ENCODE peak calls at places on chromosome 14, in six cellular contexts. X, J, V, I, Z and M are unnamed samples.
A peak's percentile ranks its signal among the peaks of the same experiment; 100 is the strongest.

GRCh38 chr14:35807131-35807961 is 1.7 kb downstream of the RALGAPA1 start:
- DNase-seq in Z (no peak), J (no peak), I (no peak), V (peak; percentile 14), X (no peak), M (no peak)

GRCh38 chr14:26960049-26960688 is 362.3 kb upstream of the NOVA1 start:
- DNase-seq in I (no peak), V (no peak), Z (no peak), X (no peak), J (no peak), M (no peak)

GRCh38 chr14:92770454-92770853 is 22.0 kb upstream of the LGMN start:
- DNase-seq in X (no peak), I (no peak), Z (no peak), V (no peak), J (no peak), M (no peak)

GRCh38 chr14:52315355-52315718 is 1.2 kb downstream of the PTGER2 start:
- DNase-seq in X (no peak), I (no peak), V (no peak), J (no peak), Z (no peak), M (no peak)

GRCh38 chr14:85366226-85366625 is 163.7 kb upstream of the FLRT2 start:
- DNase-seq in Z (no peak), V (no peak), X (no peak), J (no peak), I (no peak), M (no peak)

GRCh38 chr14:88546621-88547385 is 8.0 kb downstream of the PTPN21 start:
- DNase-seq in Z (no peak), V (no peak), I (no peak), J (no peak), X (no peak), M (no peak)

GRCh38 chr14:35114036-35114435 is 7.8 kb downstream of the PPP2R3C start:
- DNase-seq in X (no peak), J (no peak), I (no peak), V (peak; percentile 61), Z (no peak), M (no peak)

GRCh38 chr14:73743431-73743931 is 29.3 kb upstream of the PNMA1 start:
- DNase-seq in J (no peak), Z (peak; percentile 70), I (no peak), V (no peak), X (peak; percentile 93), M (peak; percentile 79)

GRCh38 chr14:36477266-36477665 is 42.8 kb downstream of the NKX2-1 start:
- DNase-seq in J (no peak), V (no peak), I (no peak), X (no peak), Z (no peak), M (no peak)

GRCh38 chr14:83485591-83485990 is 1951.9 kb upstream of the SEL1L start:
- DNase-seq in X (no peak), V (peak; percentile 5), Z (no peak), J (no peak), I (no peak), M (no peak)

GRCh38 chr14:96681826-96682225 is 115.4 kb upstream of the VRK1 start:
- DNase-seq in J (no peak), Z (no peak), I (no peak), X (no peak), V (no peak), M (no peak)

GRCh38 chr14:30193791-30194407 is 266.3 kb upstream of the PRKD1 start:
- DNase-seq in V (peak; percentile 94), J (no peak), X (no peak), I (no peak), Z (no peak), M (no peak)

GRCh38 chr14:88613552-88614010 is 50.7 kb downstream of the ZC3H14 start:
- DNase-seq in I (no peak), J (no peak), Z (no peak), X (no peak), V (peak; percentile 3), M (no peak)

GRCh38 chr14:61887628-61888027 is 125.4 kb downstream of the SNAPC1 start:
- DNase-seq in J (no peak), I (no peak), V (no peak), X (no peak), Z (no peak), M (no peak)

GRCh38 chr14:77143071-77143470 is 1.5 kb upstream of the ZDHHC22 start:
- DNase-seq in J (no peak), I (no peak), X (peak; percentile 48), V (no peak), Z (no peak), M (no peak)

GRCh38 chr14:105021656-105022275 is 883 bp upstream of the CDCA4 start:
- DNase-seq in X (peak; percentile 88), Z (peak; percentile 46), V (peak; percentile 47), I (no peak), J (no peak), M (no peak)

GRCh38 chr14:22556990-22557623 is 31.9 kb downstream of the DAD1 start:
- DNase-seq in V (peak; percentile 93), I (peak; percentile 98), J (peak; percentile 82), Z (peak; percentile 88), X (peak; percentile 97), M (peak; percentile 90)

GRCh38 chr14:79575032-79575431 is 636.3 kb downstream of the DIO2 start:
- DNase-seq in I (no peak), Z (no peak), X (no peak), V (no peak), J (no peak), M (no peak)

GRCh38 chr14:93543766-93544165 is 113.0 kb downstream of the UNC79 start:
- DNase-seq in I (no peak), V (peak; percentile 72), Z (no peak), X (no peak), J (no peak), M (no peak)

GRCh38 chr14:26276757-26277156 is 321.1 kb downstream of the NOVA1 start:
- DNase-seq in I (no peak), Z (no peak), V (no peak), J (no peak), X (no peak), M (no peak)

GRCh38 chr14:98093111-98093510 is 1178.9 kb downstream of the BCL11B start:
- DNase-seq in J (no peak), Z (no peak), I (no peak), V (no peak), X (no peak), M (no peak)

GRCh38 chr14:93332853-93333630 is at the start of gene BTBD7:
- DNase-seq in I (peak; percentile 99), V (peak; percentile 99), J (peak; percentile 93), X (peak; percentile 99), Z (peak; percentile 94), M (peak; percentile 97)

GRCh38 chr14:93044601-93045000 is 71.1 kb downstream of the ITPK1 start:
- DNase-seq in I (no peak), Z (peak; percentile 63), X (peak; percentile 88), V (no peak), J (no peak), M (no peak)

GRCh38 chr14:71070169-71070568 is 162.9 kb downstream of the PCNX1 start:
- DNase-seq in I (no peak), J (no peak), Z (no peak), V (no peak), X (no peak), M (no peak)

GRCh38 chr14:34190746-34191145 is 239.9 kb upstream of the EGLN3 start:
- DNase-seq in V (no peak), J (no peak), Z (no peak), I (no peak), X (no peak), M (no peak)

GRCh38 chr14:50035214-50035613 is 81.2 kb downstream of the VCPKMT start:
- DNase-seq in X (no peak), V (no peak), J (no peak), I (no peak), Z (no peak), M (no peak)
- H3K4me3 ChIP-seq in X (no peak overlapping the region), V (no peak overlapping the region), J (no peak overlapping the region), I (no peak overlapping the region), Z (no peak overlapping the region), M (no peak overlapping the region)

GRCh38 chr14:91252901-91253794 is 8.6 kb upstream of the GPR68 start:
- DNase-seq in I (peak; percentile 81), Z (peak; percentile 44), X (peak; percentile 91), J (no peak), V (peak; percentile 66), M (no peak)
- H3K4me3 ChIP-seq in I (peak overlapping the region; percentile 48), Z (peak overlapping the region; percentile 49), X (peak overlapping the region; percentile 47), J (peak overlapping the region; percentile 66), V (peak overlapping the region; percentile 79), M (peak overlapping the region; percentile 70)

GRCh38 chr14:100102156-100102785 is 37.0 kb downstream of the EVL start:
- DNase-seq in J (no peak), X (no peak), I (no peak), Z (peak; percentile 1), V (no peak), M (no peak)
- H3K4me3 ChIP-seq in J (no peak overlapping the region), X (no peak overlapping the region), I (no peak overlapping the region), Z (no peak overlapping the region), V (peak overlapping the region; percentile 38), M (no peak overlapping the region)

DNA sequence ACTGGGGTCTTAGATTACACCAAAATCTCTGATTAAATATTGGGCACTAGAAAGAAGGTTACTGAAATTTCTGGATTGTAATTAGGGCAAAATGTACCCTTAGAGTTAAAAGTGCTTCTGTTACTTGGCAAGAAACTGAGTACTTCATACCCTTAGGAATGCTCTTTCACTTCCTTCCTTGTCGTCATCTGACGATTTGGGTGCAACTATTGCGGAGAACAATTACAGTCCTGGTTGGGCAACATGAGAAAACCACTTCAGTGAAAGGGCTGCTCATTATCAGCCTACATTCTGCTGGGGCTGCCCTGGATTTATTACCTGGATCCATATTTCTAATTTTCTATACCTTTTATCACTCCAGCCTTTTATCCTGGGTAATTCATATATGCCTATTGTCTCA is 348.5 kb upstream of the MDGA2 start:
- DNase-seq in J (no peak), I (no peak), X (no peak), Z (peak; percentile 31), V (no peak), M (no peak)
- H3K4me3 ChIP-seq in J (no peak overlapping the region), I (no peak overlapping the region), X (no peak overlapping the region), Z (no peak overlapping the region), V (no peak overlapping the region), M (no peak overlapping the region)

GRCh38 chr14:60189923-60190840 is 25.0 kb upstream of the DHRS7 start:
- DNase-seq in V (peak; percentile 37), I (no peak), X (no peak), Z (no peak), J (no peak), M (no peak)
- H3K4me3 ChIP-seq in V (no peak overlapping the region), I (no peak overlapping the region), X (no peak overlapping the region), Z (no peak overlapping the region), J (no peak overlapping the region), M (no peak overlapping the region)